ENCODE peak calls at places on chromosomes 1 and 21, in seven cellular contexts. One of them, this sample, is unnamed.
A peak's percentile ranks its signal among the peaks of the same experiment; 100 is the strongest.

GRCh38 chr1:66090863-66091457 is 298.3 kb downstream of the PDE4B start:
- DNase-seq in K562: no peak
- DNase-seq in H1: no peak
- DNase-seq in GM12878: no peak
- DNase-seq in HCT116: no peak
- DNase-seq in HepG2: no peak
- DNase-seq in SK-N-SH: no peak
- DNase-seq in this sample: no peak

GRCh38 chr1:53625049-53625448 is 113.9 kb downstream of the GLIS1 start:
- DNase-seq in K562: no peak
- DNase-seq in H1: peak; percentile 22
- DNase-seq in GM12878: no peak
- DNase-seq in HCT116: no peak
- DNase-seq in HepG2: no peak
- DNase-seq in SK-N-SH: no peak
- DNase-seq in this sample: no peak

GRCh38 chr1:224448428-224449017 is 13.9 kb upstream of the WDR26 start:
- DNase-seq in K562: no peak
- DNase-seq in H1: no peak
- DNase-seq in GM12878: no peak
- DNase-seq in HCT116: no peak
- DNase-seq in HepG2: no peak
- DNase-seq in SK-N-SH: no peak
- DNase-seq in this sample: no peak

GRCh38 chr21:34761758-34762330 is 93.0 kb downstream of the CLIC6 start:
- DNase-seq in K562: no peak
- DNase-seq in H1: no peak
- DNase-seq in GM12878: no peak
- DNase-seq in HCT116: no peak
- DNase-seq in HepG2: no peak
- DNase-seq in SK-N-SH: no peak
- DNase-seq in this sample: no peak

GRCh38 chr1:53343831-53344668 is 16.2 kb upstream of the LRP8 start:
- DNase-seq in K562: no peak
- DNase-seq in H1: peak; percentile 37
- DNase-seq in GM12878: no peak
- DNase-seq in HCT116: no peak
- DNase-seq in HepG2: no peak
- DNase-seq in SK-N-SH: no peak
- DNase-seq in this sample: peak; percentile 36

GRCh38 chr1:159239551-159240220 is 35.0 kb downstream of the ACKR1 start:
- DNase-seq in K562: no peak
- DNase-seq in H1: no peak
- DNase-seq in GM12878: peak; percentile 15
- DNase-seq in HCT116: no peak
- DNase-seq in HepG2: no peak
- DNase-seq in SK-N-SH: no peak
- DNase-seq in this sample: no peak

GRCh38 chr1:1395166-1395565 is 4.0 kb downstream of the CCNL2 start:
- DNase-seq in K562: no peak
- DNase-seq in H1: no peak
- DNase-seq in GM12878: no peak
- DNase-seq in HCT116: no peak
- DNase-seq in HepG2: no peak
- DNase-seq in SK-N-SH: no peak
- DNase-seq in this sample: no peak

GRCh38 chr1:15412843-15413242 is 3.2 kb downstream of the EFHD2 start:
- DNase-seq in K562: no peak
- DNase-seq in H1: no peak
- DNase-seq in GM12878: no peak
- DNase-seq in HCT116: no peak
- DNase-seq in HepG2: no peak
- DNase-seq in SK-N-SH: no peak
- DNase-seq in this sample: no peak

GRCh38 chr1:100463809-100464424 is 74.0 kb upstream of the GPR88 start:
- DNase-seq in K562: peak; percentile 67
- DNase-seq in H1: no peak
- DNase-seq in GM12878: no peak
- DNase-seq in HCT116: peak; percentile 39
- DNase-seq in HepG2: peak; percentile 64
- DNase-seq in SK-N-SH: peak; percentile 54
- DNase-seq in this sample: peak; percentile 65

GRCh38 chr1:22470227-22470626 is 18.6 kb downstream of the ZBTB40 start:
- DNase-seq in K562: no peak
- DNase-seq in H1: no peak
- DNase-seq in GM12878: no peak
- DNase-seq in HCT116: no peak
- DNase-seq in HepG2: no peak
- DNase-seq in SK-N-SH: peak; percentile 20
- DNase-seq in this sample: no peak

GRCh38 chr1:180644526-180645206 is 12.8 kb downstream of the XPR1 start:
- DNase-seq in K562: peak; percentile 45
- DNase-seq in H1: no peak
- DNase-seq in GM12878: no peak
- DNase-seq in HCT116: no peak
- DNase-seq in HepG2: no peak
- DNase-seq in SK-N-SH: no peak
- DNase-seq in this sample: no peak

GRCh38 chr21:34189506-34189905 is 116.1 kb downstream of the MRPS6 start:
- DNase-seq in K562: no peak
- DNase-seq in H1: no peak
- DNase-seq in GM12878: no peak
- DNase-seq in HCT116: no peak
- DNase-seq in HepG2: no peak
- DNase-seq in SK-N-SH: no peak
- DNase-seq in this sample: no peak

GRCh38 chr21:43301424-43302355 is 125.2 kb downstream of the SIK1 start:
- DNase-seq in K562: no peak
- DNase-seq in H1: no peak
- DNase-seq in GM12878: no peak
- DNase-seq in HCT116: no peak
- DNase-seq in HepG2: no peak
- DNase-seq in SK-N-SH: no peak
- DNase-seq in this sample: no peak

GRCh38 chr1:178146456-178146855 is 52.6 kb downstream of the RASAL2 start:
- DNase-seq in K562: no peak
- DNase-seq in H1: no peak
- DNase-seq in GM12878: no peak
- DNase-seq in HCT116: no peak
- DNase-seq in HepG2: no peak
- DNase-seq in SK-N-SH: no peak
- DNase-seq in this sample: no peak

GRCh38 chr21:45383111-45383614 is 21.8 kb upstream of the COL18A1 start:
- DNase-seq in K562: peak; percentile 76
- DNase-seq in H1: no peak
- DNase-seq in GM12878: no peak
- DNase-seq in HCT116: no peak
- DNase-seq in HepG2: peak; percentile 57
- DNase-seq in SK-N-SH: no peak
- DNase-seq in this sample: no peak

GRCh38 chr1:235067396-235068154 is 61.1 kb downstream of the TOMM20 start:
- DNase-seq in K562: peak; percentile 63
- DNase-seq in H1: no peak
- DNase-seq in GM12878: no peak
- DNase-seq in HCT116: peak; percentile 94
- DNase-seq in HepG2: peak; percentile 58
- DNase-seq in SK-N-SH: no peak
- DNase-seq in this sample: no peak

GRCh38 chr1:229379901-229380300 is 37.1 kb upstream of the CCSAP start:
- DNase-seq in K562: no peak
- DNase-seq in H1: no peak
- DNase-seq in GM12878: no peak
- DNase-seq in HCT116: no peak
- DNase-seq in HepG2: no peak
- DNase-seq in SK-N-SH: no peak
- DNase-seq in this sample: no peak

GRCh38 chr1:3277623-3278022 is 176.8 kb upstream of the ARHGEF16 start:
- DNase-seq in K562: no peak
- DNase-seq in H1: no peak
- DNase-seq in GM12878: no peak
- DNase-seq in HCT116: no peak
- DNase-seq in HepG2: no peak
- DNase-seq in SK-N-SH: no peak
- DNase-seq in this sample: no peak

GRCh38 chr1:201471772-201472171 is 2.8 kb upstream of the PHLDA3 start:
- DNase-seq in K562: no peak
- DNase-seq in H1: no peak
- DNase-seq in GM12878: no peak
- DNase-seq in HCT116: no peak
- DNase-seq in HepG2: no peak
- DNase-seq in SK-N-SH: no peak
- DNase-seq in this sample: no peak

GRCh38 chr1:223010552-223011229 is 132.4 kb downstream of the TLR5 start:
- DNase-seq in K562: no peak
- DNase-seq in H1: no peak
- DNase-seq in GM12878: no peak
- DNase-seq in HCT116: no peak
- DNase-seq in HepG2: peak; percentile 87
- DNase-seq in SK-N-SH: no peak
- DNase-seq in this sample: no peak

GRCh38 chr1:61119085-61119484 is 36.7 kb downstream of the NFIA start:
- DNase-seq in K562: no peak
- DNase-seq in H1: no peak
- DNase-seq in GM12878: no peak
- DNase-seq in HCT116: no peak
- DNase-seq in HepG2: peak; percentile 89
- DNase-seq in SK-N-SH: no peak
- DNase-seq in this sample: no peak

GRCh38 chr1:30174499-30174898 is 548.9 kb downstream of the MATN1 start:
- DNase-seq in K562: no peak
- DNase-seq in H1: no peak
- DNase-seq in GM12878: no peak
- DNase-seq in HCT116: no peak
- DNase-seq in HepG2: no peak
- DNase-seq in SK-N-SH: no peak
- DNase-seq in this sample: no peak

GRCh38 chr1:94755675-94756074 is 64.5 kb upstream of the SLC44A3 start:
- DNase-seq in K562: peak; percentile 45
- DNase-seq in H1: no peak
- DNase-seq in GM12878: no peak
- DNase-seq in HCT116: no peak
- DNase-seq in HepG2: peak; percentile 81
- DNase-seq in SK-N-SH: peak; percentile 72
- DNase-seq in this sample: no peak

DNA sequence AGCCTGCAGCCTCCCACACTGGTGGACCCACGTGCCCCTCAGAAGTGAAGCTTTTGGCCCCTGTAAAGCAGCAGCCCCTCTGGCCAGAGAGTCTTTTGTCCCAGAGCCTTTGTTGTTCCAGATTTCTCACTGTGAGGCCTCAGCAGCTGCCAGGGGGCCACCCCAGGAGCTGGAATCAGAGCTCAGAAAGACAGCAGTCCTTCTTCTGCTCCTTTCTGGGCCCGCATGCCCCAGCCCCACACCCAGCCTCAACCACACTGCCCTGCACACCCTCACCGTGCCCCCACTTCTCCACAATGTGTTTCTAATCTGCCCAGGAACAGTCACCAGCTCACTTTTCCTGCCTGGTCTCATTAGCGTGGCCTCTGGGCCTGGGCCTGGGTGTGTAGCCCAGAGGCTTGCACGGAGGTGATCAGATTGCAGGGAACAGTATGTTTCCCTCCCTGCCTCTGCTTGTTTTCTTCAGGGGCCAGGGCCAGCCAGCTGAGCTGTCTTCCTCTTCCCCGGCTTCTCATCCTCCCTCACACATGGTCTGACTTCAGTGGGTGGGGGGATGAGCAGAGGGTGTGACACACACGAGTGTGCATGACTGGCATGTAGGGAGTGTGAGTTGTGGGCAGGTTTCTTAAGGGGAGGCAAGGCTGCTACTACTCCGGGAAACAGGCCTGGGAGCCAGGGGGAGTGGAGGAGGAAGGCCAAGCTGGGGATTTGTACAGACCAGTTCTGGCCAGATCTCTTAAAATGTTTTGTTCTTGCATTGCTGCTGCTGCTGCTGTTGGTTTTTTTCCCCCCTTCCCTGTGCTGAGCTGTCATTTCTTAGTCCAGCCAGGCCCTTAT is 82.5 kb upstream of the ZNF648 start:
- DNase-seq in K562: peak; percentile 37
- DNase-seq in H1: peak; percentile 54
- DNase-seq in GM12878: no peak
- DNase-seq in HCT116: no peak
- DNase-seq in HepG2: no peak
- DNase-seq in SK-N-SH: peak; percentile 29
- DNase-seq in this sample: peak; percentile 58
- TF ChIP-seq JUND in K562: peak; percentile 9
- TF ChIP-seq JUND in H1: no peak
- TF ChIP-seq JUND in GM12878: no peak
- TF ChIP-seq JUND in HCT116: no peak
- TF ChIP-seq JUND in HepG2: no peak
- TF ChIP-seq JUND in SK-N-SH: no peak
- TF ChIP-seq JUND in this sample: no peak

GRCh38 chr1:20470174-20470573 is 15.8 kb downstream of the CAMK2N1 start:
- DNase-seq in K562: no peak
- DNase-seq in H1: no peak
- DNase-seq in GM12878: no peak
- DNase-seq in HCT116: no peak
- DNase-seq in HepG2: no peak
- DNase-seq in SK-N-SH: peak; percentile 68
- DNase-seq in this sample: no peak
- TF ChIP-seq JUND in K562: no peak
- TF ChIP-seq JUND in H1: no peak
- TF ChIP-seq JUND in GM12878: no peak
- TF ChIP-seq JUND in HCT116: no peak
- TF ChIP-seq JUND in HepG2: no peak
- TF ChIP-seq JUND in SK-N-SH: no peak
- TF ChIP-seq JUND in this sample: no peak

DNA sequence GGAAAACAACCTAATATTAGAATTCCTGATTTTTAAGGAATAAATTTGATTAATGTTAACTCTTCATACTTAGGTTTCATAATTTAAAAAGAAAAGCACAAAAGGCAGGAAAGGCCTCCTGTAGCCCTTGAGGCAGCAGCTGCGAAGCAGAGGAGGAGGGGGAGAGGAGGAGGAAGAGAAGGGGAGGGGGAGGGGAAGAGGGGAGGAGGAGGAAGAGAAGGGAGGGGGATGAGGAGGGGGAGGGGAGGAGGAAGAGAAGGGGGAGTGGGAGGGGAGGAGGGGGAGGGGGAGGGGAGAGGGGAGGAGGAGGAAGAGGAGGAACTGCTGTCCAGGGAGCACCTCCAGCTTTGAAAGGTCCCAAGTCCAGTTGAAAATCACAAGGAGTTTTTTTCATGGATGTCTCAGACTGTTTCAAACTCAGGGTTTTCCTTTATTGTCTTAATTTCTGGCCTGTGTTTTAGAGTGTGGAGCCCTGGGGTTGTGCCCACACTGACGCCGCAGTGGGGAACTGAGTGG is 35.1 kb upstream of the DIP2A start:
- DNase-seq in K562: peak; percentile 29
- DNase-seq in H1: no peak
- DNase-seq in GM12878: no peak
- DNase-seq in HCT116: no peak
- DNase-seq in HepG2: no peak
- DNase-seq in SK-N-SH: no peak
- DNase-seq in this sample: no peak
- TF ChIP-seq JUND in K562: no peak
- TF ChIP-seq JUND in H1: no peak
- TF ChIP-seq JUND in GM12878: no peak
- TF ChIP-seq JUND in HCT116: no peak
- TF ChIP-seq JUND in HepG2: no peak
- TF ChIP-seq JUND in SK-N-SH: no peak
- TF ChIP-seq JUND in this sample: no peak

GRCh38 chr1:156060937-156061636 is at the start of gene RAB25:
- DNase-seq in K562: no peak
- DNase-seq in H1: peak; percentile 84
- DNase-seq in GM12878: no peak
- DNase-seq in HCT116: peak; percentile 83
- DNase-seq in HepG2: no peak
- DNase-seq in SK-N-SH: no peak
- DNase-seq in this sample: peak; percentile 97
- TF ChIP-seq JUND in K562: no peak
- TF ChIP-seq JUND in H1: peak; percentile 93
- TF ChIP-seq JUND in GM12878: no peak
- TF ChIP-seq JUND in HCT116: no peak
- TF ChIP-seq JUND in HepG2: no peak
- TF ChIP-seq JUND in SK-N-SH: no peak
- TF ChIP-seq JUND in this sample: peak; percentile 75